ENCODE peak calls at places on chromosomes 13 and 19, in five cellular contexts. Q is stimulated activated CD8-positive, alpha-beta memory T cell treated with anti-CD3 and anti-CD28 coated beads, Interleukin-7, amount 100 ng/mL, for 48 hours; L is mucosa of descending colon; S is T-cell; W is dermis blood vessel endothelial cell. H is an unnamed sample.

GRCh38 chr19:23882493-23882892 is 32.2 kb upstream of the ZNF726 start:
- DNase-seq in Q (no peak), L (peak; percentile 41), S (peak; percentile 1), W (peak; percentile 1), H (no peak)

GRCh38 chr19:1566392-1567115 is 1.6 kb downstream of the MEX3D start:
- DNase-seq in Q (no peak), L (peak; percentile 66), S (no peak), W (peak; percentile 89), H (no peak)

GRCh38 chr19:4057913-4058695 is 8.6 kb downstream of the ZBTB7A start:
- DNase-seq in Q (no peak), L (peak; percentile 82), S (no peak), W (peak; percentile 82), H (no peak)

GRCh38 chr13:41740479-41740878 is 220.4 kb downstream of the VWA8 start:
- DNase-seq in Q (no peak), L (no peak), S (no peak), W (no peak), H (no peak)

GRCh38 chr19:13091400-13092161 is 11.1 kb downstream of the LYL1 start:
- DNase-seq in Q (no peak), L (no peak), S (no peak), W (peak; percentile 47), H (no peak)

GRCh38 chr19:2618611-2619010 is 83.9 kb downstream of the GNG7 start:
- DNase-seq in Q (no peak), L (no peak), S (peak; percentile 61), W (peak; percentile 65), H (no peak)

GRCh38 chr19:23098988-23099387 is 17.8 kb upstream of the ZNF730 start:
- DNase-seq in Q (no peak), L (no peak), S (no peak), W (no peak), H (no peak)

GRCh38 chr13:38321654-38322053 is 28.0 kb upstream of the UFM1 start:
- DNase-seq in Q (no peak), L (no peak), S (no peak), W (no peak), H (no peak)

GRCh38 chr13:87667686-87668085 is 3.5 kb upstream of the SLITRK5 start:
- DNase-seq in Q (no peak), L (no peak), S (no peak), W (no peak), H (no peak)

GRCh38 chr19:10773969-10774368 is 56.1 kb downstream of the DNM2 start:
- DNase-seq in Q (no peak), L (no peak), S (no peak), W (no peak), H (no peak)

GRCh38 chr13:80305737-80306136 is 35.2 kb downstream of the SPRY2 start:
- DNase-seq in Q (no peak), L (no peak), S (no peak), W (peak; percentile 5), H (no peak)

GRCh38 chr13:47437411-47437810 is 540.6 kb upstream of the HTR2A start:
- DNase-seq in Q (no peak), L (no peak), S (no peak), W (no peak), H (no peak)